ENCODE peak calls at places on chromosomes 4 and X, in seven cellular contexts. S is GM23338, G is MM.1S, E is HCT116, O is PC-3, Q is hepatocyte, P is PC-9. T is an unnamed sample.
A peak's percentile ranks its signal among the peaks of the same experiment; 100 is the strongest.

GRCh38 chr4:15894923-15895411 is 43.6 kb downstream of the FGFBP1 start:
- DNase-seq in S (no peak), G (no peak), E (no peak), O (peak; percentile 33), Q (no peak), P (no peak), T (peak; percentile 65)

GRCh38 chr4:136841526-136841925 is 690.8 kb downstream of the PCDH18 start:
- DNase-seq in S (no peak), G (peak; percentile 58), E (no peak), O (no peak), Q (no peak), P (no peak), T (no peak)

GRCh38 chrX:138711399-138712347 is at the start of gene FGF13:
- DNase-seq in S (peak; percentile 63), G (peak; percentile 68), E (no peak), O (peak; percentile 34), Q (peak; percentile 55), P (no peak), T (peak; percentile 44)

GRCh38 chr4:134691915-134692314 is 490.3 kb upstream of the PABPC4L start:
- DNase-seq in S (no peak), G (no peak), E (no peak), O (peak; percentile 36), Q (no peak), P (no peak), T (no peak)

GRCh38 chr4:88533937-88534750 is 10.6 kb upstream of the PYURF start:
- DNase-seq in S (peak; percentile 23), G (no peak), E (no peak), O (peak; percentile 92), Q (no peak), P (peak; percentile 55), T (peak; percentile 98)

GRCh38 chr4:93080316-93080715 is 748.2 kb upstream of the ATOH1 start:
- DNase-seq in S (no peak), G (no peak), E (no peak), O (no peak), Q (no peak), P (no peak), T (no peak)

GRCh38 chr4:6180841-6181631 is 19.3 kb downstream of the JAKMIP1 start:
- DNase-seq in S (no peak), G (peak; percentile 85), E (no peak), O (no peak), Q (no peak), P (no peak), T (no peak)

GRCh38 chr4:1566838-1567518 is 117.1 kb downstream of the FAM53A start:
- DNase-seq in S (peak; percentile 48), G (no peak), E (no peak), O (no peak), Q (no peak), P (no peak), T (no peak)

GRCh38 chrX:46961574-46962279 is 49.5 kb downstream of the JADE3 start:
- DNase-seq in S (peak; percentile 5), G (no peak), E (no peak), O (no peak), Q (no peak), P (no peak), T (no peak)

GRCh38 chrX:154327026-154327820 is 31.6 kb downstream of the TKTL1 start:
- DNase-seq in S (no peak), G (peak; percentile 47), E (no peak), O (no peak), Q (no peak), P (no peak), T (peak; percentile 75)

GRCh38 chr4:110616162-110617062 is 6.5 kb downstream of the PITX2 start:
- DNase-seq in S (peak; percentile 60), G (no peak), E (no peak), O (no peak), Q (no peak), P (no peak), T (no peak)
- TF ChIP-seq EZH2 in S (peak; percentile 58), G (no peak), E (no peak), O (no peak), Q (no peak), P (no peak), T (no peak)

DNA sequence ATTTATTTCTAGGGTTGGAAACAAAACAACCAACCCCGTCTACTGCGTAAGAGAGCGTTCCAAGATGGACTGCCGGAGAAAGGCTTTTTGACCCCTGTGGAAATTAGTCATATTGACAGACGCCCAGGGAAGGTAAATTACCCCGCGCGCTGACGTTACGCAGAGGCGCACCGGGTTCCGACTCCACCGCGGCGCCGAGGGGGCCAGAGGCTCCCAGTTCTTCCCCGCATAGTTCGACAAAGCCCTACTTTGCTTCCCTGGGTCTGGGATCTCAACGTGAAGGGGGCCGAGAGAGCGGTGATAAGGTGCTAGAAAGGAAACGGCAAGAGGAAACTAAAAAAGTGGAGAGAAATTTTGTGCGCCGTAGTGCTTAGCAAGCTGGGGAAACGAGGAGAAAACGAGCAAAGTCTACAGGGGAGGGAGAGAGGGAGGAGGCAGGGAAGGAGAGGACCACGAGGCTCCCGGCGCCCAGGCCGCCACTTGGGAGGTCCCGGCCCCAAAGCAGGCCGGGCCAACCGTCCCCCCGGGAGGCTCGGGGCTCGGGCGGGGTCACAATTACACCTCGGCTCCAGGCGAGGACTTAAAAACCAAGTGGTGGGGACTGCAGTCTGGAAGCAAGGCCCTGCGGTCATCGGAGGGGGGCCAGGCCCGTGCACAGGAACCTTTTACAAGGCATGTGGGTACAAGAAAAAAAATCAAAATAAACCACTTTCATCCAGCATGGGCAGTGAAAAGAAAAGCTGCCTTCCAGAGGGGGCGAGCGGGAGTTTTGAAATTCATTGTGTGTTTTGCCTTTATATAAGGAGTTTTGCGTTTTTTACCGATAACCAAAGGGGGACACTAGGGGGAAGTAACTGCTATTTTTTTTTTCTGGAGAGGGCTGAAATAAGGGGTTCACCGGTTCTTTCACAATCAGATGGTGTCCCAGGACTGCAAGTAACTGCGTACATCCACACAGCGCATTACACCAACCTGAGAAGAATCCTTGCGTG is 13.1 kb downstream of the HAND2 start:
- DNase-seq in S (peak; percentile 82), G (no peak), E (no peak), O (no peak), Q (peak; percentile 52), P (no peak), T (no peak)
- H3K27me3 ChIP-seq in S (peaks cover 100% of the 10 kb centered on the region), G (no peaks in the 10 kb centered on the region), E (peaks cover 29% of the 10 kb centered on the region), O (peaks cover 6% of the 10 kb centered on the region), Q (peaks cover 90% of the 10 kb centered on the region), P (no peaks in the 10 kb centered on the region), T (no peaks in the 10 kb centered on the region)

DNA sequence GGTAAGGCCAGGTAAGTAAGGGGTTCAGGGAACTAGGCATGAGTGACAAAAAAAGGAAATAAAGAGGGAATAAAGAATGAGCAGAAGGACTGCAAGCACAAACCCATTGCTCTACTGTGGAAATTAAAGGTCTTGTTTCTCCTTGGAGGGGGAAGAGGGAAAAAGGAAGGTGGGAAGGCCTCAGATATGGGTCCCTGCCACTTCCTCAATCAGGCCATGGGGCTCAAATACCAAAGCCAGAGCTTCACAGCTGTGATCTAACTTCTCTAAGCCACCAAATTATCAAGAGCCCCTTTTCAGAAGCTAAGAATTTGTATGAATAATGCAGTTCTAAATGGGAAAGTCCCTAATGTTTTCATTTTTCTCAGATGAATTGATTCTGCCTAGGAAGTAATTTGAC is 4.7 kb downstream of the USP51 start:
- DNase-seq in S (no peak), G (no peak), E (no peak), O (no peak), Q (no peak), P (no peak), T (no peak)
- H3K9me2 ChIP-seq in S (no peaks in the 10 kb centered on the region), G (no peaks in the 10 kb centered on the region), E (no peaks in the 10 kb centered on the region), O (no peaks in the 10 kb centered on the region), Q (no peaks in the 10 kb centered on the region), P (no peaks in the 10 kb centered on the region), T (no peaks in the 10 kb centered on the region)

GRCh38 chrX:137290011-137290410 is 256.2 kb upstream of the GPR101 start:
- DNase-seq in S (no peak), G (no peak), E (no peak), O (no peak), Q (no peak), P (no peak), T (no peak)

DNA sequence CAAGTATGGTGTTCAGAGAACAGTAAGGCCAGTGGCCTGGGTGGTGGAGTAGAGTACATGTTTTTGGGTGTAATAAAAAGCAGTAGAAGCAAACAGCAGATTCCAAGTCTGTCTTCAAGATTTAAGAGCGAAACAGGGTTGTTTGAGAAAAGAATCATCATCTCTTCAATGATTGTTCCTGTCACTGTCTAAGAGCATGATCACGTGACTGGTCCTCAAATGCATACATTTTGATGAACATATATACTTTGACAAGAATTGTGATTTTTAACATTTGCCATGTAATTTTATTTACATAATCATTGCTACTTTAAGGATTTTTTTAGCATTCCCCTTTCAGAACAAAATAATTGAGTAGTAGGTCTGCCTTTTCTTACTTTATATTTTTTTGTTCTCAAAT is 252.6 kb upstream of the GPR101 start:
- DNase-seq in S (no peak), G (no peak), E (no peak), O (no peak), Q (no peak), P (no peak), T (no peak)
- TF ChIP-seq EZH2 in S (no peak), G (no peak), E (no peak), O (no peak), Q (no peak), P (no peak), T (no peak)

DNA sequence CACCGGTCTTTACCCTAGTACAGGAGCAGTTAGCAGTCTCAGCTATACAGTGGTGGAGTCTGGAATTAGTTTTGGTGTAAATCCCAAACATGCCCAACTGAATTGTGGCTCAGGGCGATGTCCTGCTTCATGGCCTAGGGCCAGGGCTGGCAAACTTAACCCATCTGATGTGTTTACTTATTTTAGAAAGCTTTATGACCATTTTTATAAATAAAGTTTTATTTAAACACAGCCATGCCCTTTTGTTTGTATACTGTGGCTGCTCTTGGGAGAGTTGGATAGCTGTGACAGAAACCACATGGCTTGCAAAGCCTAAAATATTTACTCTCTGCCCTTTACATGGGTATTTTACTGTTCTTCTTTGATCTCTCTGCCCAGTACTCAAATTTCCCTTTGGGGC is 7.1 kb downstream of the FRMPD4 start:
- DNase-seq in S (no peak), G (no peak), E (no peak), O (no peak), Q (no peak), P (no peak), T (no peak)
- H3K27me3 ChIP-seq in S (peaks cover 4% of the 10 kb centered on the region), G (no peaks in the 10 kb centered on the region), E (no peaks in the 10 kb centered on the region), O (no peaks in the 10 kb centered on the region), Q (peaks cover 13% of the 10 kb centered on the region), P (no peaks in the 10 kb centered on the region), T (no peaks in the 10 kb centered on the region)

GRCh38 chrX:42375080-42375479 is 402.9 kb downstream of the PPP1R2C start:
- DNase-seq in S (no peak), G (no peak), E (no peak), O (no peak), Q (peak; percentile 24), P (no peak), T (no peak)
- H3K9me2 ChIP-seq in S (no peaks in the 10 kb centered on the region), G (no peaks in the 10 kb centered on the region), E (no peaks in the 10 kb centered on the region), O (no peaks in the 10 kb centered on the region), Q (no peaks in the 10 kb centered on the region), P (no peaks in the 10 kb centered on the region), T (no peaks in the 10 kb centered on the region)

T was measured in GM23248.